ENCODE peak calls at places on chromosomes 7 and 10, in five cellular contexts. M is nucleus accumbens, G is heart right ventricle, H is HEK293T, V is breast epithelium. Y is an unnamed sample.

GRCh38 chr7:86643478-86644281 is at the start of gene GRM3:
- DNase-seq in M (peak), G (peak), H (peak), V (no peak), Y (no peak)

GRCh38 chr7:25727446-25727845 is 424.6 kb upstream of the NFE2L3 start:
- DNase-seq in M (no peak), G (no peak), H (no peak), V (no peak), Y (no peak)

GRCh38 chr7:116588225-116588624 is 63.4 kb downstream of the CAV1 start:
- DNase-seq in M (no peak), G (no peak), H (no peak), V (no peak), Y (no peak)

GRCh38 chr10:113618338-113618737 is 45.5 kb downstream of the NRAP start:
- DNase-seq in M (no peak), G (no peak), H (no peak), V (no peak), Y (no peak)

GRCh38 chr7:79452032-79452494 is 1.4 kb downstream of the MAGI2 start:
- DNase-seq in M (peak), G (peak), H (peak), V (peak), Y (no peak)

GRCh38 chr7:138565451-138566114 is 105.5 kb downstream of the TRIM24 start:
- DNase-seq in M (no peak), G (no peak), H (no peak), V (no peak), Y (no peak)

GRCh38 chr10:33950216-33950615 is 615.7 kb upstream of the NRP1 start:
- DNase-seq in M (no peak), G (no peak), H (no peak), V (no peak), Y (no peak)

GRCh38 chr10:62812672-62813439 is 3.3 kb downstream of the EGR2 start:
- DNase-seq in M (no peak), G (no peak), H (no peak), V (no peak), Y (no peak)

GRCh38 chr10:33899578-33900531 is 565.4 kb upstream of the NRP1 start:
- DNase-seq in M (no peak), G (no peak), H (no peak), V (no peak), Y (no peak)

Y was measured in CD8-positive, alpha-beta T cell.